ENCODE peak calls at places on chromosome 12, in five cellular contexts. A, F, K, I and M are unnamed samples.

GRCh38 chr12:94941440-94941862 is 62.0 kb downstream of the NDUFA12 start:
- DNase-seq in A (peak; percentile 80), F (peak; percentile 18), K (peak; percentile 33), I (no peak), M (no peak)

GRCh38 chr12:46667547-46667946 is 158.2 kb downstream of the SLC38A4 start:
- DNase-seq in A (no peak), F (no peak), K (no peak), I (no peak), M (no peak)

GRCh38 chr12:87280356-87280755 is 748.8 kb downstream of the C12orf50 start:
- DNase-seq in A (no peak), F (peak; percentile 5), K (no peak), I (no peak), M (peak; percentile 6)

GRCh38 chr12:89951050-89951693 is 242.5 kb upstream of the ATP2B1 start:
- DNase-seq in A (peak; percentile 32), F (no peak), K (no peak), I (no peak), M (no peak)

GRCh38 chr12:102964872-102965271 is 7.4 kb downstream of the ASCL1 start:
- DNase-seq in A (no peak), F (no peak), K (peak; percentile 65), I (peak; percentile 79), M (peak; percentile 48)

GRCh38 chr12:22527999-22528398 is 16.3 kb downstream of the C2CD5 start:
- DNase-seq in A (peak; percentile 76), F (no peak), K (no peak), I (no peak), M (no peak)

GRCh38 chr12:126607157-126607556 is 1541.9 kb downstream of the AACS start:
- DNase-seq in A (no peak), F (no peak), K (no peak), I (no peak), M (no peak)

GRCh38 chr12:96471368-96472040 is 17.9 kb upstream of the CFAP54 start:
- DNase-seq in A (peak; percentile 85), F (no peak), K (no peak), I (no peak), M (no peak)

GRCh38 chr12:77847060-77847541 is 16.4 kb downstream of the NAV3 start:
- DNase-seq in A (peak; percentile 44), F (peak; percentile 67), K (no peak), I (no peak), M (peak; percentile 57)

GRCh38 chr12:130427381-130427887 is 89.7 kb downstream of the PIWIL1 start:
- DNase-seq in A (no peak), F (no peak), K (no peak), I (no peak), M (no peak)

GRCh38 chr12:13790317-13790716 is 191.1 kb downstream of the GRIN2B start:
- DNase-seq in A (no peak), F (no peak), K (no peak), I (no peak), M (no peak)

GRCh38 chr12:3341594-3341993 is 149.4 kb upstream of the PRMT8 start:
- DNase-seq in A (no peak), F (no peak), K (no peak), I (no peak), M (no peak)

DNA sequence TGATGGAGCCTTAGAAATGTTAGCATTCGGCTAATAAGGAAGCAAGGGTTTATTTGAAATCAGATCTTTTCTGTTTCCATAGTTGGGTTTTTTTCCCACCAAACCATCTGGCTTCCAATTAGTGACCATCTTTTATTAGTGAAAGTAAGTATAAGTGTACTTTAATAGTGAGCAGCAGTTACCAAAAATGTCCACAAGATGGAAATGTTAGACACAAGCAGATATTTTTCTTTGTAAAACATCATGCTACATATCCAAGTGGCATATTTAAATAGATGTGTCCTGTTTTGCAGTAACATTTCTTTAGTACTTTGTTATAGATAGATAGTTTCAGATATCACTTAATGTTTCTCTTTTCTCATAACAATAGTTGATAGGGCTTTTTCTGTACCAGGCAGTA is 28.8 kb downstream of the YEATS4 start:
- DNase-seq in A (peak; percentile 77), F (no peak), K (peak; percentile 30), I (no peak), M (peak; percentile 15)
- TF ChIP-seq CTCF in A (peak; percentile 87), F (peak; percentile 41), K (peak; percentile 88), I (peak; percentile 50), M (peak; percentile 27)

GRCh38 chr12:20142956-20143355 is 225.4 kb upstream of the PDE3A start:
- DNase-seq in A (no peak), F (no peak), K (peak; percentile 7), I (no peak), M (no peak)
- TF ChIP-seq CTCF in A (no peak), F (no peak), K (peak; percentile 26), I (no peak), M (peak; percentile 14)

GRCh38 chr12:7940906-7941305 is 4.9 kb upstream of the SLC2A3 start:
- DNase-seq in A (no peak), F (no peak), K (no peak), I (no peak), M (no peak)

GRCh38 chr12:7934560-7935463 is 1.2 kb downstream of the SLC2A3 start:
- DNase-seq in A (no peak), F (no peak), K (no peak), I (no peak), M (no peak)

GRCh38 chr12:7935773-7936581 is at the start of gene SLC2A3:
- DNase-seq in A (peak; percentile 95), F (peak; percentile 82), K (peak; percentile 43), I (no peak), M (peak; percentile 83)

GRCh38 chr12:7935464-7935772 is 569 bp downstream of the SLC2A3 start:
- DNase-seq in A (no peak), F (no peak), K (no peak), I (no peak), M (no peak)

DNA sequence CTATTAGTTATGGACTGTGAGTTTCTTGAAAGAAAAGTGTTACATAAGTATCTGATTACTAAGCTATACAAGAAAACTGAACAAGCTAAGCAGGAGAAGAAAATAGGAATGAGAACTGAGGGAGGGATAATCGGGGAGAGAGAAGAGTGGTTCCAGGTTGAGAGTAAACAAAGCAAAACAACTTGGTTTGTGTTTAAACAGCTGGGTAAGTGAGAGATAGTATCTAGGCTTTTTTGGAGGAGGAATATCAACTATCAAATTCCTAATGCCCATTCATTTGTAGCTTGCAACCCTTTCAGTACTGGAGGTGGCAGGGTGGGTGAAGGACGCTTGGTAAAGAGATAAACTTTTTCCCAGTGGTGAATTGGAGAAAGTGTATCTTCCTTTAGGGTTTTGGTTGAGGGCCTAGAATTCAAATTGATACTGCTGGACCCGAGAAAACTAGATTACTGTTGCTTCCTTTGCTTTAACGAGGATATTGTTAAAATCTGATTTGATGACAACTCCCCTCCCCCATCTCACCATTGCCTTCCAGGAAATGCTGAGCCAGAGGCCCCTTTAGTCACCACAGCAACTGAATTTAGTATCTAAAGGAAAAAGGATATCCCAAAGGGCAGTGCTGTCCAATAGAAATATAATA is 2.0 kb upstream of the SLC2A3 start:
- DNase-seq in A (no peak), F (no peak), K (no peak), I (no peak), M (peak; percentile 28)
- TF ChIP-seq CTCF in A (peak; percentile 53), F (no peak), K (peak; percentile 40), I (peak; percentile 23), M (no peak)

GRCh38 chr12:56271031-56271430 is 4.3 kb downstream of the COQ10A start:
- DNase-seq in A (peak; percentile 31), F (no peak), K (no peak), I (no peak), M (no peak)
- TF ChIP-seq CTCF in A (peak; percentile 58), F (peak; percentile 25), K (peak; percentile 58), I (no peak), M (peak; percentile 57)

GRCh38 chr12:85155791-85156190 is 119.6 kb downstream of the LRRIQ1 start:
- DNase-seq in A (peak; percentile 9), F (no peak), K (peak; percentile 10), I (no peak), M (no peak)
- TF ChIP-seq CTCF in A (peak; percentile 5), F (no peak), K (peak; percentile 60), I (no peak), M (peak; percentile 14)

DNA sequence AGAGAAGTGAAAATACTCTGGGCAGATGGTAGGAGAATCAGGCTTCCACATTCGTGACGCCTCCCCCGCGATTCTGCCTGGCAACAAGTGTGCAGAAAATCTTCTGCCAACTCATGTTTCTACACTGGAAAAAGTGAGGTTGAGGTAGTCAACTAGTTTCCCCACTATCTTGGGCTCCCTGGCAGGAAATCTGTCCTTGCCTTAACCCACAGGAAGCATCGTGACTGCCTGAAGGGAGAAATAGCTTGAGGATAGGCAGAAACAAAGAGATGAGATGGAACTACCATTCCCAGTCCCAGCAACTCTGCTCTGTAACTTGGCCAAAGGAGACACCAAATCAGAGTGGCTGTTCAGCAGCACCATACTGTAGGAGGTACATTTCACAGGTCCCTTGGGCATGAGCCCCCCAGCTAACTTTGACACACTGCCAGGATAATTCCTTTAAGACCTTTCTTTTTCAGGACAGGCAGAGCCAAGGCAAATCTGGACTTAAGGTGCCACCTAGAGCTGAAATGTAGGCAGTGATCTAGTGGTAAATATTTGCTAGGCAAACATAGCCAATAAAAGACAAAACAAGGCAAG is 205.0 kb downstream of the PTPRO start:
- DNase-seq in A (no peak), F (no peak), K (no peak), I (no peak), M (no peak)
- TF ChIP-seq CTCF in A (peak; percentile 37), F (no peak), K (peak; percentile 19), I (no peak), M (no peak)

GRCh38 chr12:645563-646071 is 17.6 kb downstream of the NINJ2 start:
- DNase-seq in A (peak; percentile 50), F (no peak), K (no peak), I (no peak), M (no peak)
- TF ChIP-seq CTCF in A (no peak), F (no peak), K (no peak), I (no peak), M (no peak)